ENCODE peak calls at places on chromosomes 13 and 19, in six cellular contexts. I, U, D, S, H and Y are unnamed samples.

GRCh38 chr19:19428746-19429145 is 23.3 kb downstream of the GATAD2A start:
- DNase-seq in H (no peak), D (no peak), I (no peak), U (no peak), S (no peak), Y (no peak)

GRCh38 chr13:28522871-28523270 is 27.9 kb upstream of the FLT1 start:
- DNase-seq in H (no peak), U (no peak), D (no peak), S (no peak), I (no peak), Y (no peak)

GRCh38 chr19:49395581-49396407 is 7.7 kb downstream of the KASH5 start:
- DNase-seq in S (no peak), H (no peak), D (no peak), I (no peak), U (no peak), Y (no peak)

GRCh38 chr19:1449467-1450442 is at the start of gene APC2:
- DNase-seq in D (peak; percentile 93), U (peak; percentile 83), H (peak; percentile 33), S (peak; percentile 44), I (peak; percentile 82), Y (peak; percentile 44)

GRCh38 chr13:98217597-98217996 is 40.5 kb upstream of the RNF113B start:
- DNase-seq in D (no peak), S (no peak), I (no peak), U (no peak), H (no peak), Y (no peak)

GRCh38 chr13:80448725-80449124 is 107.8 kb upstream of the SPRY2 start:
- DNase-seq in U (no peak), I (no peak), S (no peak), H (no peak), D (no peak), Y (no peak)

GRCh38 chr13:75715598-75716523 is 79.7 kb downstream of the LMO7 start:
- DNase-seq in H (peak; percentile 39), I (no peak), S (peak; percentile 35), U (no peak), D (no peak), Y (no peak)

GRCh38 chr19:45499196-45500180 is 1.2 kb downstream of the PPM1N start:
- DNase-seq in H (peak; percentile 34), U (peak; percentile 99), D (peak; percentile 98), I (peak; percentile 59), S (peak; percentile 44), Y (no peak)

GRCh38 chr13:66635526-66635925 is 594.6 kb downstream of the PCDH9 start:
- DNase-seq in I (no peak), U (no peak), H (peak; percentile 62), S (peak; percentile 70), D (no peak), Y (peak; percentile 93)

GRCh38 chr13:34076943-34077703 is 259.2 kb downstream of the RFC3 start:
- DNase-seq in U (no peak), H (peak; percentile 33), S (peak; percentile 53), I (no peak), D (no peak), Y (peak; percentile 1)

GRCh38 chr13:46378411-46378810 is 8.6 kb downstream of the RUBCNL start:
- DNase-seq in S (no peak), D (no peak), U (no peak), H (no peak), I (no peak), Y (no peak)

GRCh38 chr13:76297331-76297730 is 588.9 kb downstream of the KCTD12 start:
- DNase-seq in I (no peak), S (no peak), D (no peak), U (no peak), H (peak; percentile 26), Y (no peak)

GRCh38 chr13:97437729-97438128 is 3.8 kb downstream of the RAP2A start:
- DNase-seq in I (no peak), S (no peak), H (no peak), U (no peak), D (no peak), Y (no peak)

GRCh38 chr19:46288896-46289588 is 7.8 kb upstream of the HIF3A start:
- DNase-seq in D (no peak), U (no peak), S (peak; percentile 99), I (no peak), H (no peak), Y (peak; percentile 82)

GRCh38 chr19:794989-795658 is 2.1 kb upstream of the PTBP1 start:
- DNase-seq in I (no peak), S (no peak), H (no peak), D (peak; percentile 48), U (peak; percentile 32), Y (no peak)

GRCh38 chr19:52941941-52942370 is 18.7 kb upstream of the ZNF888 start:
- DNase-seq in S (peak; percentile 50), H (peak; percentile 71), I (no peak), U (peak; percentile 46), D (peak; percentile 70), Y (peak; percentile 20)

GRCh38 chr19:46082728-46083050 is 41.8 kb downstream of the IGFL3 start:
- DNase-seq in S (no peak), H (peak; percentile 91), U (no peak), I (no peak), D (no peak), Y (no peak)

GRCh38 chr13:47594833-47595232 is 406.2 kb downstream of the SUCLA2 start:
- DNase-seq in U (peak; percentile 40), I (no peak), D (no peak), H (peak; percentile 7), S (peak; percentile 2), Y (peak; percentile 1)

GRCh38 chr19:58033741-58034475 is at the start of gene ZSCAN1:
- DNase-seq in D (peak; percentile 96), H (peak; percentile 43), U (peak; percentile 95), I (peak; percentile 94), S (peak; percentile 75), Y (peak; percentile 41)

GRCh38 chr13:27054760-27055159 is 116.9 kb downstream of the USP12 start:
- DNase-seq in U (no peak), I (no peak), D (no peak), H (no peak), S (no peak), Y (no peak)

DNA sequence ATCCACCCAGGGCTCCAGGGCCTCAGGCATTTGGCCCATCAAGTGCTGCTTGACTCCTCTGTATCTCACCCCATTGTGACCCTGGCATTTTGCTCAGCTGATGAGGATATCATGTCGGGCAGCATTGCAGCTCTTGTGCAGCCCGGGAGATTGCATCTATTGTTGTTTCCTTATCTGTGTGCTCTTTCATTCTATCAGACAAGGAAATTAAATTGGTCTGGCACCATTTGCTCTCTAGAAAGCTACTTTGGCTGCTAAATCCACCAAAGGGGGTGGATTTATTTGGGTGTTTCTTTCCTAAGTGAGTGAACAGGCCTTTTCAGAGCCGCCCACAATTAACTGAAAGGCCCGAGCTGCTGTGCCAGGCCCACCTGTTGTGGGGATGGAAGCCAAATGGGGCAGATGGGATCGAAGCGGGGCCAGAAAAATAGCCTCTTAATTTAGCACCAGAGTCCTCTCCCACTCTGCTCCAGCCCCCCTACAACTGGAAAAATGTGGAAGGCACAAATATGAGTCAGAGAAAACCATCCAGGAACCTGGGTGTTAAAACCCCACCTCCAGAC is 99.4 kb downstream of the DNAJC15 start:
- DNase-seq in D (no peak), S (no peak), U (no peak), H (no peak), I (no peak), Y (no peak)
- H2AK5ac ChIP-seq in D (no peak overlapping the region), S (no peak overlapping the region), U (no peak overlapping the region), H (no peak overlapping the region), I (no peak overlapping the region), Y (no peak overlapping the region)

GRCh38 chr19:15544970-15545369 is 36.6 kb downstream of the CYP4F22 start:
- DNase-seq in H (no peak), U (no peak), S (no peak), I (no peak), D (no peak), Y (no peak)

GRCh38 chr19:15548648-15549047 is 40.3 kb downstream of the CYP4F22 start:
- DNase-seq in H (no peak), U (no peak), I (no peak), S (no peak), D (no peak), Y (no peak)

GRCh38 chr19:15539638-15540037 is 31.3 kb downstream of the CYP4F22 start:
- DNase-seq in U (no peak), S (no peak), H (no peak), D (no peak), I (no peak), Y (no peak)

GRCh38 chr19:15540435-15540834 is 32.1 kb downstream of the CYP4F22 start:
- DNase-seq in I (no peak), S (no peak), U (no peak), D (no peak), H (no peak), Y (no peak)

DNA sequence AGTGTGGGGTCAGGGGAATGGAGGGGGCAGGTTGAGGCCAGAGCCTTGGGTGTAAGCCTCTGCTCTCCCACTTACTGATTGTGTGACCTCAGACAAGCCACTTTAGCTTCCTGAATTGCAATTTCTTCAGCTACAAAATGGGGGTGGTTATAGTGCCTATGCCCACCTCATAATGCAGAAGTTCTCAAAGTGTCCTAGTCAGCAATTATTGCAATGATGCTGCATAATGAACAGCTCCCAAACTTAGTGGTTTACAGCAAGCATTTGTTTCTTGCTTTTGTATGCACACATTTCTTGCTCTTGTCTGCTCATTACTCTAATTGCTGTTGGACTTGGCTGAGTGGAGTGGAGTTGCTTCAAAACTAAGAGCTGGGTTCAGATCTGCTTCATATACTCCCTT is 36.0 kb downstream of the CYP4F22 start:
- DNase-seq in H (no peak), I (no peak), S (no peak), U (no peak), D (no peak), Y (no peak)
- H3K14ac ChIP-seq in H (no peak overlapping the region), I (no peak overlapping the region), S (no peak overlapping the region), U (no peak overlapping the region), D (no peak overlapping the region), Y (no peak overlapping the region)

GRCh38 chr19:17138937-17139598 is 63.5 kb downstream of the MYO9B start:
- DNase-seq in D (no peak), S (no peak), H (no peak), U (no peak), I (no peak), Y (no peak)

GRCh38 chr19:17136026-17136425 is 60.4 kb downstream of the MYO9B start:
- DNase-seq in I (no peak), U (no peak), H (no peak), D (peak; percentile 60), S (peak; percentile 38), Y (no peak)

GRCh38 chr19:17137417-17137816 is 61.8 kb downstream of the MYO9B start:
- DNase-seq in U (no peak), H (peak; percentile 53), D (no peak), S (no peak), I (no peak), Y (no peak)

GRCh38 chr19:17136617-17137016 is 61.0 kb downstream of the MYO9B start:
- DNase-seq in U (no peak), D (no peak), H (no peak), S (no peak), I (no peak), Y (no peak)
- H2AK5ac ChIP-seq in U (no peak overlapping the region), D (peak overlapping the region; percentile 71), H (peak overlapping the region; percentile 88), S (peak overlapping the region; percentile 5), I (no peak overlapping the region), Y (peak overlapping the region; percentile 6)

GRCh38 chr13:65470781-65471180 is 1759.4 kb downstream of the PCDH9 start:
- DNase-seq in D (no peak), U (no peak), S (no peak), I (no peak), H (no peak), Y (peak; percentile 70)

GRCh38 chr13:65468628-65469027 is 1761.5 kb downstream of the PCDH9 start:
- DNase-seq in D (no peak), U (no peak), S (peak; percentile 6), H (no peak), I (no peak), Y (peak; percentile 46)

GRCh38 chr13:65473199-65473598 is 1756.9 kb downstream of the PCDH9 start:
- DNase-seq in I (no peak), U (no peak), D (no peak), H (no peak), S (no peak), Y (no peak)

GRCh38 chr13:65472336-65472735 is 1757.8 kb downstream of the PCDH9 start:
- DNase-seq in S (peak; percentile 65), H (no peak), U (no peak), D (no peak), I (no peak), Y (no peak)
- H3K14ac ChIP-seq in S (no peak overlapping the region), H (no peak overlapping the region), U (no peak overlapping the region), D (no peak overlapping the region), I (no peak overlapping the region), Y (peak overlapping the region; percentile 45)